ENCODE peak calls at places on chromosomes 4 and X, in four cellular contexts. F, E, U and M are unnamed samples. For H3K9me3, the result is how much of the 10 kb centered on the place peaks cover.

GRCh38 chr4:76688737-76689078 is 209.2 kb downstream of the SOWAHB start:
- DNase-seq in F (no peak), U (no peak), E (no peak), M (no peak)

GRCh38 chr4:158624889-158625478 is 46.7 kb downstream of the C4orf46 start:
- DNase-seq in F (no peak), E (no peak), U (no peak), M (no peak)

GRCh38 chrX:57930051-57930450 is 19.8 kb upstream of the ZXDA start:
- DNase-seq in F (no peak), E (no peak), U (no peak), M (no peak)

GRCh38 chrX:133655262-133655913 is 240.1 kb upstream of the GPC4 start:
- DNase-seq in E (no peak), F (no peak), U (no peak), M (no peak)

GRCh38 chr4:123463869-123464268 is 67.3 kb downstream of the SPRY1 start:
- DNase-seq in E (no peak), U (no peak), F (no peak), M (no peak)

GRCh38 chr4:76260571-76260970 is 9.1 kb downstream of the FAM47E start:
- DNase-seq in F (no peak), U (no peak), E (no peak), M (no peak)

GRCh38 chr4:36532670-36533373 is 251.4 kb downstream of the DTHD1 start:
- DNase-seq in E (no peak), U (no peak), F (no peak), M (no peak)

GRCh38 chrX:71482228-71482958 is 50.5 kb upstream of the OGT start:
- DNase-seq in F (no peak), E (no peak), U (no peak), M (no peak)

GRCh38 chrX:30706216-30706775 is 53.1 kb downstream of the GK start:
- DNase-seq in U (no peak), E (no peak), F (no peak), M (no peak)

GRCh38 chr4:19348746-19349145 is 903.0 kb upstream of the SLIT2 start:
- DNase-seq in E (no peak), U (no peak), F (no peak), M (no peak)
- H3K9me3 ChIP-seq in E (under half), U (under half), F (under half), M (under half)

GRCh38 chr4:71870456-71870855 is 86.6 kb upstream of the GC start:
- DNase-seq in U (no peak), E (no peak), F (no peak), M (no peak)
- H3K9me3 ChIP-seq in U (under half), E (under half), F (under half), M (under half)

GRCh38 chrX:151738751-151739150 is 4.2 kb downstream of the CNGA2 start:
- DNase-seq in U (no peak), E (no peak), F (no peak), M (no peak)

GRCh38 chrX:151737494-151737893 is 2.9 kb downstream of the CNGA2 start:
- DNase-seq in F (no peak), E (no peak), U (no peak), M (no peak)

GRCh38 chrX:151734446-151734845 is at the start of gene CNGA2:
- DNase-seq in F (no peak), E (no peak), U (no peak), M (no peak)

GRCh38 chrX:151736685-151737084 is 2.1 kb downstream of the CNGA2 start:
- DNase-seq in E (no peak), F (no peak), U (no peak), M (no peak)

GRCh38 chrX:151735219-151735618 is 673 bp downstream of the CNGA2 start:
- DNase-seq in E (no peak), F (no peak), U (no peak), M (no peak)
- H3K9me3 ChIP-seq in E (under half), F (under half), U (under half), M (under half)

GRCh38 chr4:33577798-33578197 is 2666.5 kb downstream of the ARAP2 start:
- DNase-seq in U (no peak), E (no peak), F (no peak), M (no peak)

GRCh38 chr4:33579951-33580350 is 2664.4 kb downstream of the ARAP2 start:
- DNase-seq in F (no peak), U (no peak), E (no peak), M (no peak)
- H3K9me3 ChIP-seq in F (under half), U (under half), E (under half), M (under half)

GRCh38 chr4:8938137-8938536 is 66.5 kb upstream of the HMX1 start:
- DNase-seq in F (peak), E (peak), U (no peak), M (no peak)
- H3K9me3 ChIP-seq in F (under half), E (under half), U (under half), M (under half)

GRCh38 chr4:29079260-29079659 is 1640.9 kb upstream of the PCDH7 start:
- DNase-seq in F (no peak), E (no peak), U (no peak), M (no peak)

GRCh38 chr4:29075366-29075765 is 1644.8 kb upstream of the PCDH7 start:
- DNase-seq in U (no peak), F (no peak), E (no peak), M (no peak)

DNA sequence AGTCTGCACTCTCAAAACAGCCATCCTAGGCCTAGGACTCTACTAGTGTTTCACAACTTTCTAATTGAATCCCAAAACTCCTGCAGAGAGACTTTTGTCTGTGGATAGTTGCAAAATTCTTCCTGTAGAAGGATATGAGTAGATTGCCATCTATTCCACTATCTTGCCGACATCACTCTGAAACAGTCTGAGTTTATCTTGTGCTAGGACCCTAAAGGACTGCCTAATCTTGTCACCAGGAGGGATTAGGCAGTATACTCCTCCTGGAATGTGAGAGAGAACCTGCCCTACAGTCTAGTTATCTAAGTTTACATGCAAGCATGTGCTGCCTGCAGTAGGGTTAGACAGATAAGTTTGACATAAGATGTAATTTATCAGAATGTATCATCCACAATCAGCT is 1646.6 kb upstream of the PCDH7 start:
- DNase-seq in F (no peak), E (no peak), U (no peak), M (no peak)
- H3K9me3 ChIP-seq in F (under half), E (under half), U (under half), M (under half)